ENCODE peak calls at places on chromosomes 12 and 14, in four cellular contexts. F, Y, N and D are unnamed samples. For H3K36me3, H3K4me1 and H3K9me3, the result is how much of the 10 kb centered on the place peaks cover.

GRCh38 chr12:237026-237815 is 23.3 kb upstream of the SLC6A12 start:
- DNase-seq in F (no peak), Y (no peak), N (no peak), D (no peak)

GRCh38 chr14:104315169-104315568 is 176.8 kb downstream of the KIF26A start:
- DNase-seq in F (no peak), Y (peak), N (no peak), D (no peak)

GRCh38 chr12:64618953-64619590 is 8.8 kb downstream of the RASSF3 start:
- DNase-seq in F (no peak), Y (no peak), N (no peak), D (no peak)

GRCh38 chr12:34219046-34219770 is 196.9 kb downstream of the ALG10 start:
- DNase-seq in F (no peak), Y (no peak), N (no peak), D (no peak)

GRCh38 chr12:47403681-47404080 is 302.1 kb downstream of the RPAP3 start:
- DNase-seq in F (no peak), Y (no peak), N (no peak), D (no peak)

GRCh38 chr14:55782166-55782565 is 202.2 kb downstream of the KTN1 start:
- DNase-seq in F (no peak), Y (no peak), N (no peak), D (no peak)

GRCh38 chr12:16323010-16323409 is 24.4 kb upstream of the MGST1 start:
- DNase-seq in F (no peak), Y (no peak), N (no peak), D (no peak)

GRCh38 chr14:35687335-35687939 is 121.7 kb downstream of the RALGAPA1 start:
- DNase-seq in F (peak), Y (no peak), N (peak), D (peak)

GRCh38 chr12:115572440-115572839 is 705.1 kb downstream of the MED13L start:
- DNase-seq in F (no peak), Y (no peak), N (no peak), D (no peak)

GRCh38 chr14:50225067-50225973 is 6.1 kb downstream of the SOS2 start:
- DNase-seq in F (no peak), Y (no peak), N (peak), D (no peak)

DNA sequence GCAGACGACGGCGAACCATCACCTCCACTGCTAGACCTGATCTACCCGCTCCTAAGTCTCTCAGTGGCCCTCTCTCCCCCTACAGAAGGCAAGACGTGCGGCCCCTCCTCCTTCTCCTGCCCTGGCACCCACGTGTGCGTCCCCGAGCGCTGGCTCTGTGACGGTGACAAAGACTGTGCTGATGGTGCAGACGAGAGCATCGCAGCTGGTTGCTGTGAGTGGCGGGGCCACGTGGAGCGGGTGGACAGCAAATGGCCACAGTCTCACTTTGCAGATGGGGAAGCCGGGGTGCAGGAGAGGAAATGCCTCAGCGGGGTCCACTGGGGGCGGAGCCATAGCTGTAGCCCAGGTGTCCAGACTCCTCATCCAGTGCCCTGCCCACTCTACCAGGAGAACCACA is 21.4 kb upstream of the NXPH4 start:
- DNase-seq in F (no peak), Y (no peak), N (no peak), D (no peak)
- H3K36me3 ChIP-seq in F (under half), Y (under half), N (half or more), D (under half)

DNA sequence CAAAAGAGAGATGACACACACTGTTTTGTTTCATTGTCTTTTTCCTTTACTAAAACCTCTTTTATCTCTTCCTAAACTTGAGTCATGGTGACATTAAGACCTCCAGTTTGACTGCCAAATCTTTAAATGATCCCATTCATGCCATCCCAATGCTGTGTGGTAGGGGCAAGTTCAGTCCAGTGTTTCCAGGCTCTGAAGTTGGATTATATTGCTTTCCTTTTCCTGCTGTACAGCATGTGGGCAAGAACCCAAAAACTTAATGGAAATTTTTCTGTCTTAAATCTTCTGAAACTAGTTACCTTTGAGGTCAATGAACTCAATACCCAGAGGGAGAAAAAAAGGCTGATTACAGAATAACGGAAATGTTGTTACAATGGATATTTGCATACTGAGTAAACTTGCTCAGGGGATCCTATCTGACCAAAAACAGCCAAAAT is 187.1 kb upstream of the FAR2 start:
- DNase-seq in F (no peak), Y (no peak), N (no peak), D (no peak)
- H3K4me1 ChIP-seq in F (under half), Y (under half), N (under half), D (under half)

GRCh38 chr12:132941336-132941954 is 14.7 kb downstream of the ZNF605 start:
- DNase-seq in F (no peak), Y (no peak), N (no peak), D (no peak)

GRCh38 chr12:132936163-132936562 is 19.9 kb downstream of the ZNF605 start:
- DNase-seq in F (no peak), Y (no peak), N (no peak), D (no peak)

GRCh38 chr12:132940071-132940719 is 15.9 kb downstream of the ZNF605 start:
- DNase-seq in F (no peak), Y (no peak), N (no peak), D (no peak)

GRCh38 chr12:132942611-132943010 is 13.5 kb downstream of the ZNF605 start:
- DNase-seq in F (no peak), Y (no peak), N (no peak), D (no peak)

DNA sequence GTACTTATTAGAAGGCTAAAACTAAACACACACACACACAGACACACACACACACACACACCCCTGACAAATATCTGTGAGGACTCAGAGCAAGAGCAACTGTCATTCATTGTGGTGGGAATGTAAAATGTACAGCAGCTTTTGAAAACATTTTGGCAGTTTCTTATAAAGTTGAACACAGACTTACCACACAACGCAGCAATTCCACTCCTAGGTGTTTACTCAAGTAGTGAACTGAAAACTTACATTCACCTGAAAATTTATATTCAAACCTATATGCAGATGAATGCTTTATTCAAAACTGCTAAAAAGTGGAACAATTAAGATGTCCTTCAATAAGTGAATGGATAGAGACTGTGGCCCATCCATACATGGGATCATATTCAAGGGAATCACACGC is 18.6 kb downstream of the ZNF605 start:
- DNase-seq in F (no peak), Y (no peak), N (no peak), D (no peak)
- H3K9me3 ChIP-seq in F (under half), Y (half or more), N (under half), D (under half)

DNA sequence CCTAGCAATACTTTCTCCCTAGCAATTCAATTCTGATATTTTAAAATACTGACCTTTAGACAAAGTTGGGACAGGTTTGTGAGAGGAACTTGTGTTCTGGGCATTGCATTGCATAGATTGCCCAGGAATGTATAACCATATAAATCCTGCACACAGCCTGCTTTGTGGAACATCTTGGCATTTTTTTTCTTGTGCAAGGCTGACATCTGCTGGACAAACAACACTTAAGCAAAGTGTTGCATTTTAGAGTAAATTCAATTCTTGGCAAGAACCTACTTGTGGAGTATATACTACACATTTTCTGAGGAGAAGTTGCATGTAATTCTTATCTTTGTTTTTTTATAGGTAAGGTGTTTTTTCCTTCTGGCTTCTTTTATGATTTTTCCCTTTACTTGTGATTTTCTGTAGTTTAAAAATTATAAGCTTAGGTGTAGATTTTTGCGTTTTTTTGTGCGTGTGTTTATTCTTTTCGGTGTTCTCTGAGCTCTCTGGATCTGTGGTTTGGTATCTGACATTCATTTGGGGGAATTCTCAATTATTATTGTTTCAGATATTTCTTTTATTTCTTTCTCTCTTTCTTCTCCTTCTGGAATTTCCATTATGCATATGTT is 26.4 kb downstream of the TESPA1 start:
- DNase-seq in F (peak), Y (no peak), N (peak), D (peak)
- H3K36me3 ChIP-seq in F (under half), Y (under half), N (under half), D (under half)

GRCh38 chr12:110289021-110289710 is 8.1 kb downstream of the ATP2A2 start:
- DNase-seq in F (no peak), Y (no peak), N (peak), D (no peak)
- H3K4me1 ChIP-seq in F (under half), Y (half or more), N (under half), D (under half)

DNA sequence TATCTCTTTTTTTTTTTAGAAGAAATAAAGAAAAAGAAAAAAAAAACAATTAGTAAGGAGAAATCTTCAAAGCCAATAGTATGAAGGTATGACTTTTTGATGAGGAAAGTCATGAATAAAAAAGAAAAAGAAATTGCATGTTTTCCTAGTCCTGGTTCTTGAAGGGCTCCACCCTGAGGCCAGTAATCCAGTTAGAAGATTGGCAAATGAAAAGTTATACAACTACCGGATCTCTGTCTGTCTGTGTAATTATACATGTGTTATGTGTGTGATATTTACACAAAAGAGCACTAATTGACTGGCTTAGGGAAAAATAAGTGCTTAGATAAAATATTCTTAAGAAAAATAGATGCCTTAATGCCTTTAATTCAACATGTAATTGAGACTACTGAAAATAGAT is 28.4 kb downstream of the SDR9C7 start:
- DNase-seq in F (no peak), Y (no peak), N (no peak), D (no peak)
- H3K9me3 ChIP-seq in F (under half), Y (under half), N (under half), D (under half)

GRCh38 chr12:53014709-53015108 is 8.5 kb downstream of the EIF4B start:
- DNase-seq in F (no peak), Y (no peak), N (no peak), D (no peak)
- H3K36me3 ChIP-seq in F (half or more), Y (under half), N (under half), D (half or more)